ENCODE peak calls at places on chromosome 15, in ten cellular contexts. One of them, this sample, is unnamed.

GRCh38 chr15:34179257-34179656 is 30.6 kb downstream of the KATNBL1 start:
- DNase-seq in adrenal gland: no peak
- DNase-seq in hepatocyte: no peak
- DNase-seq in ovary: no peak
- DNase-seq in endothelial cell of umbilical vein: no peak
- DNase-seq in body of pancreas: no peak
- DNase-seq in esophagus squamous epithelium: no peak
- DNase-seq in neural progenitor cell: no peak
- DNase-seq in CD8-positive, alpha-beta T cell: no peak
- DNase-seq in OCI-LY7: no peak
- DNase-seq in this sample: no peak

GRCh38 chr15:57149196-57149595 is 227.1 kb upstream of the CGNL1 start:
- DNase-seq in adrenal gland: no peak
- DNase-seq in hepatocyte: peak; percentile 16
- DNase-seq in ovary: no peak
- DNase-seq in endothelial cell of umbilical vein: peak; percentile 49
- DNase-seq in body of pancreas: no peak
- DNase-seq in esophagus squamous epithelium: no peak
- DNase-seq in neural progenitor cell: no peak
- DNase-seq in CD8-positive, alpha-beta T cell: no peak
- DNase-seq in OCI-LY7: no peak
- DNase-seq in this sample: no peak

GRCh38 chr15:48175126-48175525 is 3.0 kb downstream of the MYEF2 start:
- DNase-seq in adrenal gland: no peak
- DNase-seq in hepatocyte: no peak
- DNase-seq in ovary: no peak
- DNase-seq in endothelial cell of umbilical vein: no peak
- DNase-seq in body of pancreas: no peak
- DNase-seq in esophagus squamous epithelium: no peak
- DNase-seq in neural progenitor cell: no peak
- DNase-seq in CD8-positive, alpha-beta T cell: no peak
- DNase-seq in OCI-LY7: no peak
- DNase-seq in this sample: no peak

GRCh38 chr15:92510163-92510882 is 116.6 kb downstream of the ST8SIA2 start:
- DNase-seq in adrenal gland: no peak
- DNase-seq in hepatocyte: peak; percentile 17
- DNase-seq in ovary: no peak
- DNase-seq in endothelial cell of umbilical vein: no peak
- DNase-seq in body of pancreas: no peak
- DNase-seq in esophagus squamous epithelium: no peak
- DNase-seq in neural progenitor cell: peak; percentile 81
- DNase-seq in CD8-positive, alpha-beta T cell: no peak
- DNase-seq in OCI-LY7: no peak
- DNase-seq in this sample: no peak

GRCh38 chr15:100968043-100968966 is 49.1 kb downstream of the LRRK1 start:
- DNase-seq in adrenal gland: no peak
- DNase-seq in hepatocyte: no peak
- DNase-seq in ovary: no peak
- DNase-seq in endothelial cell of umbilical vein: no peak
- DNase-seq in body of pancreas: no peak
- DNase-seq in esophagus squamous epithelium: no peak
- DNase-seq in neural progenitor cell: no peak
- DNase-seq in CD8-positive, alpha-beta T cell: no peak
- DNase-seq in OCI-LY7: no peak
- DNase-seq in this sample: no peak

GRCh38 chr15:41501191-41501917 is 7.7 kb downstream of the ITPKA start:
- DNase-seq in adrenal gland: no peak
- DNase-seq in hepatocyte: peak; percentile 47
- DNase-seq in ovary: no peak
- DNase-seq in endothelial cell of umbilical vein: peak; percentile 46
- DNase-seq in body of pancreas: no peak
- DNase-seq in esophagus squamous epithelium: no peak
- DNase-seq in neural progenitor cell: peak; percentile 65
- DNase-seq in CD8-positive, alpha-beta T cell: no peak
- DNase-seq in OCI-LY7: peak; percentile 23
- DNase-seq in this sample: no peak

GRCh38 chr15:56835598-56836275 is 82.7 kb upstream of the TCF12 start:
- DNase-seq in adrenal gland: peak; percentile 16
- DNase-seq in hepatocyte: no peak
- DNase-seq in ovary: no peak
- DNase-seq in endothelial cell of umbilical vein: no peak
- DNase-seq in body of pancreas: no peak
- DNase-seq in esophagus squamous epithelium: no peak
- DNase-seq in neural progenitor cell: no peak
- DNase-seq in CD8-positive, alpha-beta T cell: no peak
- DNase-seq in OCI-LY7: no peak
- DNase-seq in this sample: no peak

GRCh38 chr15:61888074-61888780 is 172.0 kb downstream of the VPS13C start:
- DNase-seq in adrenal gland: no peak
- DNase-seq in hepatocyte: no peak
- DNase-seq in ovary: no peak
- DNase-seq in endothelial cell of umbilical vein: no peak
- DNase-seq in body of pancreas: no peak
- DNase-seq in esophagus squamous epithelium: no peak
- DNase-seq in neural progenitor cell: no peak
- DNase-seq in CD8-positive, alpha-beta T cell: no peak
- DNase-seq in OCI-LY7: no peak
- DNase-seq in this sample: no peak

GRCh38 chr15:60814062-60814461 is 335.1 kb upstream of the ICE2 start:
- DNase-seq in adrenal gland: no peak
- DNase-seq in hepatocyte: no peak
- DNase-seq in ovary: no peak
- DNase-seq in endothelial cell of umbilical vein: no peak
- DNase-seq in body of pancreas: no peak
- DNase-seq in esophagus squamous epithelium: no peak
- DNase-seq in neural progenitor cell: no peak
- DNase-seq in CD8-positive, alpha-beta T cell: no peak
- DNase-seq in OCI-LY7: no peak
- DNase-seq in this sample: no peak

GRCh38 chr15:31077181-31077580 is 24.3 kb downstream of the TRPM1 start:
- DNase-seq in adrenal gland: no peak
- DNase-seq in hepatocyte: peak; percentile 51
- DNase-seq in ovary: no peak
- DNase-seq in endothelial cell of umbilical vein: no peak
- DNase-seq in body of pancreas: no peak
- DNase-seq in esophagus squamous epithelium: no peak
- DNase-seq in neural progenitor cell: no peak
- DNase-seq in CD8-positive, alpha-beta T cell: no peak
- DNase-seq in OCI-LY7: no peak
- DNase-seq in this sample: no peak

GRCh38 chr15:70714575-70714974 is 48.8 kb downstream of the UACA start:
- DNase-seq in adrenal gland: no peak
- DNase-seq in hepatocyte: no peak
- DNase-seq in ovary: no peak
- DNase-seq in endothelial cell of umbilical vein: peak; percentile 24
- DNase-seq in body of pancreas: no peak
- DNase-seq in esophagus squamous epithelium: no peak
- DNase-seq in neural progenitor cell: no peak
- DNase-seq in CD8-positive, alpha-beta T cell: no peak
- DNase-seq in OCI-LY7: no peak
- DNase-seq in this sample: no peak

GRCh38 chr15:92667291-92667904 is 11.8 kb upstream of the FAM174B start:
- DNase-seq in adrenal gland: no peak
- DNase-seq in hepatocyte: no peak
- DNase-seq in ovary: peak; percentile 61
- DNase-seq in endothelial cell of umbilical vein: no peak
- DNase-seq in body of pancreas: no peak
- DNase-seq in esophagus squamous epithelium: no peak
- DNase-seq in neural progenitor cell: no peak
- DNase-seq in CD8-positive, alpha-beta T cell: no peak
- DNase-seq in OCI-LY7: no peak
- DNase-seq in this sample: no peak

GRCh38 chr15:96171271-96171739 is 159.2 kb upstream of the NR2F2 start:
- DNase-seq in adrenal gland: no peak
- DNase-seq in hepatocyte: peak; percentile 42
- DNase-seq in ovary: no peak
- DNase-seq in endothelial cell of umbilical vein: no peak
- DNase-seq in body of pancreas: peak; percentile 40
- DNase-seq in esophagus squamous epithelium: no peak
- DNase-seq in neural progenitor cell: peak; percentile 26
- DNase-seq in CD8-positive, alpha-beta T cell: no peak
- DNase-seq in OCI-LY7: no peak
- DNase-seq in this sample: no peak

GRCh38 chr15:80567721-80568157 is 127.4 kb upstream of the ABHD17C start:
- DNase-seq in adrenal gland: peak; percentile 65
- DNase-seq in hepatocyte: peak; percentile 87
- DNase-seq in ovary: peak; percentile 45
- DNase-seq in endothelial cell of umbilical vein: peak; percentile 88
- DNase-seq in body of pancreas: peak; percentile 71
- DNase-seq in esophagus squamous epithelium: no peak
- DNase-seq in neural progenitor cell: peak; percentile 83
- DNase-seq in CD8-positive, alpha-beta T cell: no peak
- DNase-seq in OCI-LY7: peak; percentile 38
- DNase-seq in this sample: peak; percentile 29

GRCh38 chr15:63072023-63072650 is 29.6 kb downstream of the TPM1 start:
- DNase-seq in adrenal gland: no peak
- DNase-seq in hepatocyte: no peak
- DNase-seq in ovary: no peak
- DNase-seq in endothelial cell of umbilical vein: no peak
- DNase-seq in body of pancreas: no peak
- DNase-seq in esophagus squamous epithelium: no peak
- DNase-seq in neural progenitor cell: no peak
- DNase-seq in CD8-positive, alpha-beta T cell: no peak
- DNase-seq in OCI-LY7: no peak
- DNase-seq in this sample: no peak

GRCh38 chr15:63071288-63071909 is 28.9 kb downstream of the TPM1 start:
- DNase-seq in adrenal gland: no peak
- DNase-seq in hepatocyte: no peak
- DNase-seq in ovary: no peak
- DNase-seq in endothelial cell of umbilical vein: no peak
- DNase-seq in body of pancreas: no peak
- DNase-seq in esophagus squamous epithelium: no peak
- DNase-seq in neural progenitor cell: no peak
- DNase-seq in CD8-positive, alpha-beta T cell: no peak
- DNase-seq in OCI-LY7: no peak
- DNase-seq in this sample: no peak

GRCh38 chr15:63070681-63071129 is 28.2 kb downstream of the TPM1 start:
- DNase-seq in adrenal gland: no peak
- DNase-seq in hepatocyte: no peak
- DNase-seq in ovary: no peak
- DNase-seq in endothelial cell of umbilical vein: no peak
- DNase-seq in body of pancreas: no peak
- DNase-seq in esophagus squamous epithelium: no peak
- DNase-seq in neural progenitor cell: no peak
- DNase-seq in CD8-positive, alpha-beta T cell: no peak
- DNase-seq in OCI-LY7: no peak
- DNase-seq in this sample: no peak

GRCh38 chr15:63067976-63068743 is 25.6 kb downstream of the TPM1 start:
- DNase-seq in adrenal gland: no peak
- DNase-seq in hepatocyte: no peak
- DNase-seq in ovary: no peak
- DNase-seq in endothelial cell of umbilical vein: no peak
- DNase-seq in body of pancreas: no peak
- DNase-seq in esophagus squamous epithelium: no peak
- DNase-seq in neural progenitor cell: no peak
- DNase-seq in CD8-positive, alpha-beta T cell: no peak
- DNase-seq in OCI-LY7: no peak
- DNase-seq in this sample: no peak

GRCh38 chr15:63069616-63069952 is 27.0 kb downstream of the TPM1 start:
- DNase-seq in adrenal gland: no peak
- DNase-seq in hepatocyte: no peak
- DNase-seq in ovary: no peak
- DNase-seq in endothelial cell of umbilical vein: no peak
- DNase-seq in body of pancreas: no peak
- DNase-seq in esophagus squamous epithelium: no peak
- DNase-seq in neural progenitor cell: no peak
- DNase-seq in CD8-positive, alpha-beta T cell: no peak
- DNase-seq in OCI-LY7: no peak
- DNase-seq in this sample: no peak
- H3K27ac ChIP-seq in adrenal gland: no peak overlapping the region
- H3K27ac ChIP-seq in hepatocyte: no peak overlapping the region
- H3K27ac ChIP-seq in ovary: no peak overlapping the region
- H3K27ac ChIP-seq in endothelial cell of umbilical vein: no peak overlapping the region
- H3K27ac ChIP-seq in body of pancreas: no peak overlapping the region
- H3K27ac ChIP-seq in esophagus squamous epithelium: peak overlapping the region; percentile 57
- H3K27ac ChIP-seq in neural progenitor cell: peak overlapping the region; percentile 9
- H3K27ac ChIP-seq in CD8-positive, alpha-beta T cell: no peak overlapping the region
- H3K27ac ChIP-seq in OCI-LY7: no peak overlapping the region
- H3K27ac ChIP-seq in this sample: no peak overlapping the region

DNA sequence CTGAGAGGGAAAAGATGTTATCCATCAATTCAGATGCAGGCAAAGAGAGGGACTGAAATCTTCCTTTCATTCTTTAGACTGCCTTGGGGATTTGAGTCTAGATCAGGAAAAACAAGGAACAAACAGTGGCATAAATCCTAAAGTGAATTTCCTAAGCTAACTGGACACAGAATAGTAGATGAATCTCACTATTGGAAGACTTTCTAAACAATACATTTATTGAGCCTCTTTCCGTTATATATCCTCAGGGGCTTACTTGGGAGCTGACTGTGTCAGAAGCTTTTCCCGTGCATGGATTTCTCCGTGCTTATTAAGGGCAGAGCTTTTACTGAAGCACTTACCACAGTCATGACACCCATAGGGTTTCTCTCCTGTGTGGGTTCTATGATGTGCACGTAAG is 10.0 kb downstream of the ZSCAN29 start:
- DNase-seq in adrenal gland: no peak
- DNase-seq in hepatocyte: no peak
- DNase-seq in ovary: no peak
- DNase-seq in endothelial cell of umbilical vein: no peak
- DNase-seq in body of pancreas: no peak
- DNase-seq in esophagus squamous epithelium: no peak
- DNase-seq in neural progenitor cell: no peak
- DNase-seq in CD8-positive, alpha-beta T cell: no peak
- DNase-seq in OCI-LY7: no peak
- DNase-seq in this sample: no peak
- H3K9me3 ChIP-seq in adrenal gland: peaks cover 17% of the 10 kb centered on the region
- H3K9me3 ChIP-seq in hepatocyte: peaks cover 28% of the 10 kb centered on the region
- H3K9me3 ChIP-seq in ovary: peaks cover 2% of the 10 kb centered on the region
- H3K9me3 ChIP-seq in endothelial cell of umbilical vein: peaks cover 12% of the 10 kb centered on the region
- H3K9me3 ChIP-seq in body of pancreas: peaks cover 5% of the 10 kb centered on the region
- H3K9me3 ChIP-seq in esophagus squamous epithelium: peaks cover 59% of the 10 kb centered on the region
- H3K9me3 ChIP-seq in neural progenitor cell: peaks cover 26% of the 10 kb centered on the region
- H3K9me3 ChIP-seq in CD8-positive, alpha-beta T cell: peaks cover 23% of the 10 kb centered on the region
- H3K9me3 ChIP-seq in OCI-LY7: no peaks in the 10 kb centered on the region
- H3K9me3 ChIP-seq in this sample: peaks cover 53% of the 10 kb centered on the region

GRCh38 chr15:98155356-98155755 is 194.9 kb downstream of the ARRDC4 start:
- DNase-seq in adrenal gland: no peak
- DNase-seq in hepatocyte: no peak
- DNase-seq in ovary: no peak
- DNase-seq in endothelial cell of umbilical vein: no peak
- DNase-seq in body of pancreas: no peak
- DNase-seq in esophagus squamous epithelium: no peak
- DNase-seq in neural progenitor cell: no peak
- DNase-seq in CD8-positive, alpha-beta T cell: no peak
- DNase-seq in OCI-LY7: no peak
- DNase-seq in this sample: no peak
- H3K27ac ChIP-seq in adrenal gland: no peak overlapping the region
- H3K27ac ChIP-seq in hepatocyte: no peak overlapping the region
- H3K27ac ChIP-seq in ovary: no peak overlapping the region
- H3K27ac ChIP-seq in endothelial cell of umbilical vein: no peak overlapping the region
- H3K27ac ChIP-seq in body of pancreas: no peak overlapping the region
- H3K27ac ChIP-seq in esophagus squamous epithelium: no peak overlapping the region
- H3K27ac ChIP-seq in neural progenitor cell: no peak overlapping the region
- H3K27ac ChIP-seq in CD8-positive, alpha-beta T cell: no peak overlapping the region
- H3K27ac ChIP-seq in OCI-LY7: no peak overlapping the region
- H3K27ac ChIP-seq in this sample: no peak overlapping the region

DNA sequence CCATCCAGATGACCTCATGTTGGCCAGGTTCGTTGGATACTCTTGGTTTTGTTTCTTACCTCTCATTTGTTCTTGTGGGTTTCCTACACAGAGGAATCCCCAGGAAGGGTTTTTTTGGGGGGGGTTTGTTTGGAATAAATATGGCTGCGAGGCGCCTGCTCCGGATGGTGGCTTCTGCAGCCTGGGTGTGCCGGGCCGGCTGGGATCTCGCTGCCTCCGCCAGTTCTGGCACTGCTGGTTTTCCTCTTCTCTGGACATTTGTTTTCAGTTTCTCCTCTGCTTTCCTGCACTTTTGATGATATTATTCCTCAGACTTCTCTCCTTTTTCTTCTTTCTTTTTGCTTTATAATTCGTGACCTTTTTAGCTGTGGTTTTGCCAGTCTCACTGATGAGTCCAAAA is 187.4 kb downstream of the OR4M2 start:
- DNase-seq in adrenal gland: no peak
- DNase-seq in hepatocyte: no peak
- DNase-seq in ovary: no peak
- DNase-seq in endothelial cell of umbilical vein: no peak
- DNase-seq in body of pancreas: no peak
- DNase-seq in esophagus squamous epithelium: no peak
- DNase-seq in neural progenitor cell: no peak
- DNase-seq in CD8-positive, alpha-beta T cell: no peak
- DNase-seq in OCI-LY7: no peak
- DNase-seq in this sample: no peak
- H3K9me3 ChIP-seq in adrenal gland: no peaks in the 10 kb centered on the region
- H3K9me3 ChIP-seq in hepatocyte: peaks cover 32% of the 10 kb centered on the region
- H3K9me3 ChIP-seq in ovary: no peaks in the 10 kb centered on the region
- H3K9me3 ChIP-seq in endothelial cell of umbilical vein: peaks cover 19% of the 10 kb centered on the region
- H3K9me3 ChIP-seq in body of pancreas: no peaks in the 10 kb centered on the region
- H3K9me3 ChIP-seq in esophagus squamous epithelium: no peaks in the 10 kb centered on the region
- H3K9me3 ChIP-seq in neural progenitor cell: peaks cover 60% of the 10 kb centered on the region
- H3K9me3 ChIP-seq in CD8-positive, alpha-beta T cell: no peaks in the 10 kb centered on the region
- H3K9me3 ChIP-seq in OCI-LY7: no peaks in the 10 kb centered on the region
- H3K9me3 ChIP-seq in this sample: no peaks in the 10 kb centered on the region

This sample was measured in CD4-positive, CD25-positive, alpha-beta regulatory T cell.